ENCODE peak calls at places on chromosomes 1 and 21, in six cellular contexts. H, S, C, T, K and W are unnamed samples.

GRCh38 chr1:151992345-151993083 is 1.1 kb downstream of the S100A10 start:
- DNase-seq in H (peak; percentile 99), S (peak; percentile 97), C (peak; percentile 31), T (peak; percentile 90), K (no peak), W (peak; percentile 15)

GRCh38 chr1:203291201-203292096 is 13.9 kb upstream of the BTG2 start:
- DNase-seq in H (no peak), S (peak; percentile 58), C (no peak), T (no peak), K (no peak), W (no peak)

GRCh38 chr1:112870887-112871646 is 84.9 kb downstream of the SLC16A1 start:
- DNase-seq in H (no peak), S (no peak), C (no peak), T (no peak), K (no peak), W (no peak)

GRCh38 chr1:118912574-118912973 is 75.6 kb downstream of the TBX15 start:
- DNase-seq in H (no peak), S (no peak), C (no peak), T (no peak), K (no peak), W (no peak)

GRCh38 chr1:69947837-69948236 is 257.5 kb downstream of the LRRC40 start:
- DNase-seq in H (peak; percentile 87), S (no peak), C (no peak), T (no peak), K (no peak), W (no peak)

GRCh38 chr1:203406446-203407045 is 55.6 kb upstream of the FMOD start:
- DNase-seq in H (no peak), S (peak; percentile 38), C (no peak), T (no peak), K (no peak), W (no peak)

GRCh38 chr1:61887076-61887867 is 145.0 kb downstream of the PATJ start:
- DNase-seq in H (no peak), S (no peak), C (no peak), T (no peak), K (no peak), W (no peak)

GRCh38 chr1:180722586-180722985 is 90.8 kb downstream of the XPR1 start:
- DNase-seq in H (no peak), S (no peak), C (no peak), T (no peak), K (no peak), W (no peak)

GRCh38 chr21:29164330-29164942 is 34.0 kb downstream of the MAP3K7CL start:
- DNase-seq in H (peak; percentile 89), S (peak; percentile 87), C (no peak), T (peak; percentile 54), K (no peak), W (no peak)

GRCh38 chr1:210855440-210855839 is 278.5 kb downstream of the KCNH1 start:
- DNase-seq in H (no peak), S (no peak), C (no peak), T (no peak), K (no peak), W (no peak)

GRCh38 chr1:8538502-8538901 is 220.6 kb downstream of the SLC45A1 start:
- DNase-seq in H (no peak), S (no peak), C (no peak), T (no peak), K (no peak), W (no peak)

GRCh38 chr1:87046951-87047350 is 132.5 kb downstream of the HS2ST1 start:
- DNase-seq in H (no peak), S (no peak), C (no peak), T (no peak), K (no peak), W (no peak)

GRCh38 chr1:202068596-202068995 is 54.1 kb upstream of the GPR37L1 start:
- DNase-seq in H (no peak), S (no peak), C (no peak), T (no peak), K (no peak), W (no peak)

GRCh38 chr1:46862348-46862747 is 63.5 kb downstream of the CYP4B1 start:
- DNase-seq in H (no peak), S (no peak), C (no peak), T (no peak), K (no peak), W (no peak)

GRCh38 chr21:42373181-42373907 is 7.0 kb upstream of the TFF1 start:
- DNase-seq in H (no peak), S (no peak), C (no peak), T (no peak), K (no peak), W (no peak)

GRCh38 chr1:159162511-159163265 is 8.7 kb upstream of the CADM3 start:
- DNase-seq in H (no peak), S (no peak), C (no peak), T (no peak), K (no peak), W (no peak)

GRCh38 chr1:116514708-116515525 is 55.9 kb downstream of the CD58 start:
- DNase-seq in H (peak; percentile 41), S (peak; percentile 19), C (peak; percentile 73), T (no peak), K (peak; percentile 40), W (peak; percentile 54)

GRCh38 chr1:230566481-230566880 is 75.8 kb upstream of the COG2 start:
- DNase-seq in H (no peak), S (no peak), C (no peak), T (no peak), K (no peak), W (no peak)

GRCh38 chr21:29466532-29466931 is 167.8 kb downstream of the BACH1 start:
- DNase-seq in H (no peak), S (no peak), C (no peak), T (no peak), K (no peak), W (no peak)

GRCh38 chr21:36976882-36977651 is 10.6 kb upstream of the HLCS start:
- DNase-seq in H (peak; percentile 87), S (peak; percentile 83), C (no peak), T (peak; percentile 71), K (no peak), W (no peak)

GRCh38 chr1:180185281-180185680 is 30.6 kb downstream of the QSOX1 start:
- DNase-seq in H (no peak), S (no peak), C (no peak), T (no peak), K (no peak), W (no peak)

GRCh38 chr21:39124852-39125251 is 58.4 kb downstream of the PSMG1 start:
- DNase-seq in H (no peak), S (no peak), C (no peak), T (no peak), K (no peak), W (no peak)

GRCh38 chr1:32969556-32969955 is 4.9 kb upstream of the RNF19B start:
- DNase-seq in H (peak; percentile 17), S (peak; percentile 28), C (no peak), T (no peak), K (no peak), W (no peak)

GRCh38 chr1:79151006-79151796 is 144.7 kb upstream of the ADGRL4 start:
- DNase-seq in H (no peak), S (peak; percentile 15), C (no peak), T (no peak), K (no peak), W (no peak)

GRCh38 chr1:87056974-87057373 is 142.5 kb downstream of the HS2ST1 start:
- DNase-seq in H (no peak), S (no peak), C (no peak), T (no peak), K (no peak), W (no peak)

GRCh38 chr1:201224671-201225400 is 34.2 kb downstream of the IGFN1 start:
- DNase-seq in H (peak; percentile 15), S (peak; percentile 21), C (no peak), T (no peak), K (no peak), W (no peak)

GRCh38 chr1:197463142-197463541 is 195.1 kb downstream of the CRB1 start:
- DNase-seq in H (no peak), S (peak; percentile 15), C (no peak), T (no peak), K (no peak), W (no peak)

GRCh38 chr1:109542657-109543056 is 3.0 kb downstream of the GPR61 start:
- DNase-seq in H (no peak), S (no peak), C (no peak), T (no peak), K (no peak), W (no peak)

GRCh38 chr1:213507472-213508223 is 456.6 kb downstream of the RPS6KC1 start:
- DNase-seq in H (no peak), S (no peak), C (no peak), T (no peak), K (no peak), W (no peak)

GRCh38 chr1:235763962-235764361 is 102.7 kb downstream of the LYST start:
- DNase-seq in H (peak; percentile 46), S (no peak), C (no peak), T (no peak), K (no peak), W (no peak)

GRCh38 chr1:205365945-205366463 is 9.3 kb upstream of the KLHDC8A start:
- DNase-seq in H (no peak), S (no peak), C (no peak), T (no peak), K (no peak), W (no peak)

GRCh38 chr21:29279531-29279930 is 19.2 kb upstream of the BACH1 start:
- DNase-seq in H (no peak), S (no peak), C (no peak), T (no peak), K (no peak), W (no peak)

GRCh38 chr1:201554789-201555592 is 16.1 kb downstream of the NAV1 start:
- DNase-seq in H (no peak), S (no peak), C (no peak), T (no peak), K (no peak), W (no peak)

GRCh38 chr21:46059195-46059594 is 38.7 kb upstream of the COL6A2 start:
- DNase-seq in H (no peak), S (no peak), C (no peak), T (no peak), K (no peak), W (no peak)

GRCh38 chr21:46294647-46295176 is 8.6 kb downstream of the YBEY start:
- DNase-seq in H (peak; percentile 48), S (peak; percentile 74), C (no peak), T (no peak), K (no peak), W (no peak)

GRCh38 chr1:61287734-61288133 is 205.4 kb downstream of the NFIA start:
- DNase-seq in H (peak; percentile 8), S (peak; percentile 78), C (no peak), T (no peak), K (no peak), W (no peak)

GRCh38 chr21:34345091-34345871 is 18.5 kb upstream of the KCNE2 start:
- DNase-seq in H (peak; percentile 27), S (peak; percentile 46), C (no peak), T (no peak), K (no peak), W (no peak)